ENCODE peak calls at places on chromosomes 3 and 15, in four cellular contexts. C is fibroblast of mammary gland, S is choroid plexus epithelial cell, W is mammary epithelial cell. U is an unnamed sample.

GRCh38 chr15:64870350-64870749 is 28.6 kb downstream of the PLEKHO2 start:
- DNase-seq in W (no peak), S (no peak), C (no peak), U (no peak)

GRCh38 chr3:48991851-48992545 is 2.0 kb downstream of the P4HTM start:
- DNase-seq in W (peak), C (no peak), S (no peak), U (no peak)

GRCh38 chr15:42494998-42495360 is 455 bp upstream of the SNAP23 start:
- DNase-seq in W (peak), C (peak), S (peak), U (no peak)

GRCh38 chr3:189685854-189686253 is 54.7 kb downstream of the TP63 start:
- DNase-seq in C (peak), S (peak), W (peak), U (peak)

GRCh38 chr15:47718474-47719440 is 1.5 kb downstream of the SEMA6D start:
- DNase-seq in S (peak), C (no peak), W (peak), U (peak)

GRCh38 chr3:1348547-1348946 is 255.7 kb downstream of the CNTN6 start:
- DNase-seq in W (no peak), C (peak), S (peak), U (peak)

GRCh38 chr15:85623648-85624047 is 171.1 kb downstream of the KLHL25 start:
- DNase-seq in C (peak), S (no peak), W (peak), U (no peak)

GRCh38 chr15:28912422-28912821 is 26.6 kb downstream of the APBA2 start:
- DNase-seq in W (no peak), C (no peak), S (peak), U (no peak)

GRCh38 chr3:193350744-193351143 is 27.8 kb downstream of the ATP13A5 start:
- DNase-seq in C (no peak), S (no peak), W (no peak), U (no peak)

GRCh38 chr15:76366714-76367113 is 30.1 kb downstream of the ISL2 start:
- DNase-seq in W (no peak), S (no peak), C (no peak), U (no peak)

GRCh38 chr3:20648294-20648693 is 462.3 kb upstream of the SGO1 start:
- DNase-seq in S (peak), W (peak), C (peak), U (peak)

GRCh38 chr3:97971679-97972567 is at the start of gene RIOX2:
- DNase-seq in S (peak), C (peak), W (peak), U (peak)

GRCh38 chr3:195750797-195751520 is 30.2 kb downstream of the MUC20 start:
- DNase-seq in C (no peak), S (no peak), W (no peak), U (no peak)

GRCh38 chr3:128875556-128876120 is 3.8 kb upstream of the ACAD9 start:
- DNase-seq in W (no peak), C (no peak), S (peak), U (no peak)
- TF ChIP-seq CTCF in W (peak), C (peak), S (peak), U (peak)

GRCh38 chr15:32908921-32909320 is 191.1 kb downstream of the GREM1 start:
- DNase-seq in C (peak), W (no peak), S (peak), U (peak)
- H3K4me3 ChIP-seq in C (no peak), W (no peak), S (no peak), U (no peak)

DNA sequence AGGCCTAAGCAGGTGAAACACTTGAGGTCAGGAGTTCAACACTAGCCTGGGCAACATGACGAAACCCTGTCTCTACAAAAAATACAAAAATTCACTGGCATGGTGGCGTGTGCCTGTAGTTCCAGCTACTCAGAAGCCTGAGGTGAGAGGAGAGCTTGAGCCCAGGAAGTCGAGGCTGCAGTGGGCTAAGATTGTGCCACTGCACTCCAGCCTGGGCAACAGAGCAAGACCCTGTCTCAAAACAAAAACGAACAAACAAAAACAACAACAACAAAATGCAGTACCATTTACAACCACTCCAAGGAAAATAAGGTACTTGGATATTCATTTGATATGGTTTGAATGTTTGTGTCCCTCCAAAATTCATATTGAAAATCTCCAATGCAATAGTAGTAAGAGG is 15.6 kb upstream of the TRANK1 start:
- DNase-seq in S (no peak), C (no peak), W (no peak), U (no peak)
- TF ChIP-seq CTCF in S (no peak), C (no peak), W (no peak), U (no peak)

GRCh38 chr15:38374024-38374423 is 79.9 kb upstream of the FAM98B start:
- DNase-seq in S (no peak), C (peak), W (no peak), U (no peak)

GRCh38 chr15:38374477-38374876 is 79.5 kb upstream of the FAM98B start:
- DNase-seq in S (no peak), W (no peak), C (peak), U (no peak)

GRCh38 chr15:38373016-38373415 is 80.9 kb upstream of the FAM98B start:
- DNase-seq in S (no peak), C (no peak), W (no peak), U (no peak)

GRCh38 chr15:38378162-38378560 is 75.8 kb upstream of the FAM98B start:
- DNase-seq in S (peak), W (no peak), C (peak), U (no peak)

DNA sequence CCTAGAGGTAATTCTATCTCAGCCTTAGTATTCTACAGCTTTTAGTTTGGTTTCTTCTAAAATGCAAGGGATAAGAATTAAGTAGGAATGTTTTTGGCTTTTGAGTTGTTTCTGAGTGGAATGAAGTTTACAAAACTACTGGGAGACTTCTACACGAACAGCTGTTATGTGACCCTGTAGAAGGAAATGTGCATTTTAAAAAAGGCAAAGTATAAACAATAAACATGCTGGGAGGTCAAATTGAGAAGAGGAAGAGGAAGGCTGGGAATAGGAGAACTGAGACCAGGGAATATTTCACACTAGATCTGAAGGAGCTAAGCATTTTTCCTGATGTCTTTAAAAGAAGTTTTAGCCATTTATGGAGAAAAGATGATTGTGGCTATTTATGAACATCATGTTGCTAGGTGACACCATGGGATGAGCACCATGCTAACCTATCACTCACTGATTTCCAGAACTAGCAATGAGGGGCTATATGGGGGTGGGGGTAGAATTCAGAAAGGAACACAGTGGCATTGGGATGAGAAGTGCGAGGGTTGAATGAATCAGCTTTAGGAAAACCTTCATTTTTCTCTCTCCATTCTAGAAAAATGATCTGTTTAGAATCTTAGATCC is 76.3 kb upstream of the FAM98B start:
- DNase-seq in C (no peak), W (no peak), S (peak), U (no peak)
- H3K4me3 ChIP-seq in C (no peak), W (no peak), S (no peak), U (no peak)

GRCh38 chr3:185087419-185087818 is 65.4 kb downstream of the C3orf70 start:
- DNase-seq in S (no peak), W (no peak), C (no peak), U (no peak)

GRCh38 chr3:185082149-185082548 is 70.7 kb downstream of the C3orf70 start:
- DNase-seq in C (no peak), S (no peak), W (no peak), U (no peak)

GRCh38 chr3:185082829-185083228 is 70.0 kb downstream of the C3orf70 start:
- DNase-seq in C (no peak), W (no peak), S (no peak), U (no peak)

GRCh38 chr3:185084402-185084801 is 68.5 kb downstream of the C3orf70 start:
- DNase-seq in C (no peak), S (no peak), W (no peak), U (no peak)

GRCh38 chr3:185084883-185085282 is 68.0 kb downstream of the C3orf70 start:
- DNase-seq in S (peak), W (peak), C (peak), U (no peak)
- TF ChIP-seq CTCF in S (peak), W (no peak), C (no peak), U (no peak)

DNA sequence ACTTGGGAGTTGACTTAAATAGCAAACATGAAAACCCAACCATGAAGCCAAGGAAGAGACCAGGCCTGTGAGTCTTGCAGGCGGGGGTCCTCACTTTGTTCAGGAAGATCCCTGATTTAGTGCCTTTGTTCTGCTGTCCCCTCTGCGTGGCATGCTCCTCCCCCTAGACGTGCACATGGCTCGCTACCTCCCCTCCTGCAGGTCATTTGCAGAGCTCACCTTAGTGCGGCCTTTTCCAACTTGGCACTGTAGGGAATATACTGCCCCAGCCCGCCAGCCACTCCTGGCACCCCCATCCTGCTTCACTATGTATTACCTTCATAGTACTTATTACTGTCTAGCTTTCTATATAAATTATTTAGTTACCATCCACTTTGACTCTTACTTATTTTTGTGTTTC is 18.3 kb downstream of the GXYLT2 start:
- DNase-seq in S (no peak), C (no peak), W (no peak), U (no peak)
- H3K4me3 ChIP-seq in S (no peak), C (no peak), W (no peak), U (no peak)

GRCh38 chr3:23928525-23928924 is 11.6 kb downstream of the RPL15 start:
- DNase-seq in C (no peak), W (no peak), S (no peak), U (no peak)
- TF ChIP-seq CTCF in C (no peak), W (no peak), S (no peak), U (no peak)

DNA sequence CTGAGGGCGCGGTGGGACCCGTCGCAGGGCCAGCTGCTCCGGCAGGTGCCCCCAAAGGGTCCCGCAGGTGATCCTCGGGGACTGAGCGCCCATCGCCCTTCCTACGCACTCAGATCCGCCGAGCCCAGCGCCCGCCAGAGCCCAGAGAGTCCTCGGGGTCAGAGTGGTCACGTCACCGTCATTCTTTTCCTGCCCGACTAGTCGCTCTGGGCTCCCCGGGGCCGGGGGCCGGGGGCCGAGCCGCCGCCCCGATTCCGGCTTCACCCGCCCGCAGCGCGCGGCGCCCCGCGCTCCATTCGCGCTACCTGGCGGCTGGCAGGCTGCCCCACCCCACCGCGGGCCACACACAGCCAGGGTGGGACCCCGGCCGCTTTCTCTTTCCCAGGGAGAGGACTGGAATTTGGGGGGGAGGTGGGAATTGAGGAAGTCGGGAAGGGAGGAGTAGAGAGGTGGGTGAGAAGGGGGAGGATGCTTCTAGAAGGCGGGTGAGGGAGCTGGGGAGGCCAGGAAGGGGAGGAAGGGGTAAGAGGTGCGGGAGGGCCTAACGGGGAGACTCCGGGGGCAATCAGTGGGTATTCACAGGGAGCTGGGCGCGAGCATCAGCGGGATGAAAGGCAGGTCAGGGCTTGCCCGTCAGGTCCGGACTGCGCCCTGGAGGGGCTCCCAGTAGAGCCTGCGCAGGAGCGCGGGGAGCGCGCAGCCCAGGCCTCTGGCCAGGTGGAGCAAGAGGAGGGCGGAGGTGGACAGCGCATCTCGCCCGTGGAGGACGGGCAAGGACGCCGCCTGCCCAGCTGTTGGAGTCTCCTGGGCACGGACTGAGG is 36.0 kb upstream of the EPHB3 start:
- DNase-seq in W (peak), S (no peak), C (no peak), U (no peak)
- H3K4me3 ChIP-seq in W (peak), S (peak), C (peak), U (peak)

DNA sequence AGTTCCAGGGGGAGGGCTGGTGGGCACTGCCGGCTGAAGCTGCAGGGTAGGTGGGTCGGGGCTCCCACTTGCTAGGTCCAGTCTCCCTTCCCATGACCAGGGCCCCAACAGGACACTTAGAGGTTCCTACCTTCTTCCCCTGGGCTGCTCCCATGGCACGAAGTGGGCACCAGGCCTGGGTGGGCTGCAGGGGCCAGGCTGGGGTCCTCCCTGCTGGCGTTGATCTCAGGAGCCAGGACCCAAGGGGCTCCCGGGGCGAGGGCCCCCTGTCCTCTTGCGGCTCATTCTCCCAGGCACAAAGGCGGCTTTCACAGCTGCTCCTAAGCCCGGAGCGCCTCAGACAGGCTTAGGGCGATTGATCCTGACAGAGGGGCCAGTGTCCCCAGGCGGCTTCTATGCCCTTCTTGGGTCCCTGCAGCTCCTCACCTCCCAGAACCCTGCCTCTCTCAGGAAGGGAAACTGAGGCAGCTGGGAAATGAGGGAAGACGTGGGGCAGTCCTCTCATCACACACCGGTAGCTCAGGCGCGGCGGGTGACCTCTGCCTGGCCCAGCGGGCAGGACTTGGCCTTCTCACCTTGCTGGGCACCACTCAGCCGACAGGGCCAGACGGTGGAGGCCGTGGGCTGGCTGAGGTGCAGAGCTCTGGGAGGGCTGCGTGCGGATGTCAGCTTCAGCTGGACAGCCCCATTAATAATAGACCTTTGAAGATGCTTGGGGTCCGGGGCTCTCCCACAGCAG is 39.6 kb downstream of the FAM3D start:
- DNase-seq in S (no peak), C (no peak), W (no peak), U (no peak)
- TF ChIP-seq CTCF in S (no peak), C (no peak), W (no peak), U (no peak)